ENCODE peak calls at places on chromosomes 12 and 14, in five cellular contexts. One of them, this sample, is unnamed.
A peak's percentile ranks its signal among the peaks of the same experiment; 100 is the strongest.

GRCh38 chr12:130482448-130482847 is 144.8 kb downstream of the PIWIL1 start:
- DNase-seq in Caco-2: no peak
- DNase-seq in RWPE1: no peak
- DNase-seq in SW 1271: no peak
- DNase-seq in HuH-7.5: no peak
- DNase-seq in this sample: no peak

GRCh38 chr14:64510825-64511679 is 6.5 kb downstream of the ZBTB1 start:
- DNase-seq in Caco-2: peak; percentile 71
- DNase-seq in RWPE1: no peak
- DNase-seq in SW 1271: peak; percentile 17
- DNase-seq in HuH-7.5: no peak
- DNase-seq in this sample: peak; percentile 81

GRCh38 chr12:10543499-10543898 is 37.8 kb downstream of the EIF2S3B start:
- DNase-seq in Caco-2: no peak
- DNase-seq in RWPE1: no peak
- DNase-seq in SW 1271: no peak
- DNase-seq in HuH-7.5: no peak
- DNase-seq in this sample: no peak

GRCh38 chr12:6884539-6884938 is 11.4 kb upstream of the SPSB2 start:
- DNase-seq in Caco-2: no peak
- DNase-seq in RWPE1: no peak
- DNase-seq in SW 1271: no peak
- DNase-seq in HuH-7.5: no peak
- DNase-seq in this sample: no peak

GRCh38 chr14:100120522-100121269 is 38.7 kb downstream of the DEGS2 start:
- DNase-seq in Caco-2: no peak
- DNase-seq in RWPE1: no peak
- DNase-seq in SW 1271: no peak
- DNase-seq in HuH-7.5: no peak
- DNase-seq in this sample: no peak

GRCh38 chr12:83827860-83828259 is 1084.7 kb downstream of the SLC6A15 start:
- DNase-seq in Caco-2: no peak
- DNase-seq in RWPE1: no peak
- DNase-seq in SW 1271: no peak
- DNase-seq in HuH-7.5: no peak
- DNase-seq in this sample: peak; percentile 26

GRCh38 chr14:105023791-105024480 is 3.1 kb upstream of the CDCA4 start:
- DNase-seq in Caco-2: no peak
- DNase-seq in RWPE1: peak; percentile 57
- DNase-seq in SW 1271: peak; percentile 65
- DNase-seq in HuH-7.5: no peak
- DNase-seq in this sample: no peak

GRCh38 chr12:51906452-51907082 is 737 bp upstream of the ACVRL1 start:
- DNase-seq in Caco-2: no peak
- DNase-seq in RWPE1: no peak
- DNase-seq in SW 1271: no peak
- DNase-seq in HuH-7.5: no peak
- DNase-seq in this sample: no peak

GRCh38 chr14:101492716-101493115 is 68.6 kb upstream of the DIO3 start:
- DNase-seq in Caco-2: no peak
- DNase-seq in RWPE1: no peak
- DNase-seq in SW 1271: no peak
- DNase-seq in HuH-7.5: no peak
- DNase-seq in this sample: no peak

GRCh38 chr12:85519163-85519562 is 239.1 kb downstream of the ALX1 start:
- DNase-seq in Caco-2: no peak
- DNase-seq in RWPE1: no peak
- DNase-seq in SW 1271: no peak
- DNase-seq in HuH-7.5: no peak
- DNase-seq in this sample: no peak

GRCh38 chr14:76498536-76498935 is 122.6 kb downstream of the ESRRB start:
- DNase-seq in Caco-2: no peak
- DNase-seq in RWPE1: no peak
- DNase-seq in SW 1271: no peak
- DNase-seq in HuH-7.5: no peak
- DNase-seq in this sample: no peak

This sample was measured in cardiac muscle cell.